ENCODE peak calls at places on chromosomes 3 and 15, in four cellular contexts. L, Y, P and O are unnamed samples.

GRCh38 chr3:109445210-109445609 is 107.9 kb upstream of the DPPA4 start:
- DNase-seq in P (no peak), Y (no peak), L (no peak), O (no peak)

GRCh38 chr15:55183679-55184078 is 13.1 kb downstream of the RSL24D1 start:
- DNase-seq in L (no peak), P (no peak), Y (no peak), O (no peak)

GRCh38 chr15:86650084-86650483 is 570.4 kb downstream of the AGBL1 start:
- DNase-seq in P (no peak), L (peak), Y (no peak), O (no peak)

GRCh38 chr3:160478338-160478737 is 28.8 kb upstream of the TRIM59 start:
- DNase-seq in P (no peak), L (no peak), Y (no peak), O (no peak)

GRCh38 chr15:71790081-71790480 is 20.3 kb upstream of the NR2E3 start:
- DNase-seq in L (no peak), Y (no peak), P (no peak), O (no peak)

GRCh38 chr3:3302964-3303363 is 123.5 kb upstream of the CRBN start:
- DNase-seq in L (no peak), P (no peak), Y (no peak), O (no peak)

GRCh38 chr15:90873998-90874605 is 5.7 kb downstream of the FURIN start:
- DNase-seq in Y (peak), L (no peak), P (no peak), O (no peak)

GRCh38 chr15:51266548-51266947 is 71.8 kb downstream of the CYP19A1 start:
- DNase-seq in P (no peak), L (no peak), Y (no peak), O (no peak)

GRCh38 chr15:47744496-47744895 is 27.2 kb downstream of the SEMA6D start:
- DNase-seq in P (no peak), Y (no peak), L (no peak), O (no peak)

GRCh38 chr15:77235566-77235965 is 164.7 kb upstream of the TSPAN3 start:
- DNase-seq in L (no peak), Y (no peak), P (no peak), O (no peak)

GRCh38 chr3:150875548-150875947 is 29.7 kb downstream of the MINDY4B start:
- DNase-seq in L (no peak), P (no peak), Y (no peak), O (no peak)

GRCh38 chr15:100723323-100723801 is 121.0 kb downstream of the ASB7 start:
- DNase-seq in P (no peak), Y (peak), L (no peak), O (no peak)

GRCh38 chr3:54936561-54936960 is 8.7 kb upstream of the LRTM1 start:
- DNase-seq in P (no peak), L (no peak), Y (no peak), O (no peak)

GRCh38 chr3:30778923-30779322 is 115.5 kb downstream of the GADL1 start:
- DNase-seq in P (no peak), Y (no peak), L (no peak), O (no peak)

GRCh38 chr3:64088408-64089136 is 65.3 kb upstream of the PSMD6 start:
- DNase-seq in P (no peak), Y (no peak), L (no peak), O (no peak)

GRCh38 chr3:64399205-64399800 is 174.0 kb upstream of the PRICKLE2 start:
- DNase-seq in Y (no peak), P (peak), L (peak), O (no peak)

GRCh38 chr3:71537211-71537611 is 46.3 kb downstream of the FOXP1 start:
- DNase-seq in Y (peak), L (peak), P (peak), O (peak)
- H3K27ac ChIP-seq in Y (no peak), L (peak), P (peak), O (peak)

GRCh38 chr3:29310865-29311264 is 30.0 kb downstream of the RBMS3 start:
- DNase-seq in L (no peak), P (no peak), Y (no peak), O (no peak)
- H3K4me3 ChIP-seq in L (no peak), P (no peak), Y (no peak), O (no peak)

DNA sequence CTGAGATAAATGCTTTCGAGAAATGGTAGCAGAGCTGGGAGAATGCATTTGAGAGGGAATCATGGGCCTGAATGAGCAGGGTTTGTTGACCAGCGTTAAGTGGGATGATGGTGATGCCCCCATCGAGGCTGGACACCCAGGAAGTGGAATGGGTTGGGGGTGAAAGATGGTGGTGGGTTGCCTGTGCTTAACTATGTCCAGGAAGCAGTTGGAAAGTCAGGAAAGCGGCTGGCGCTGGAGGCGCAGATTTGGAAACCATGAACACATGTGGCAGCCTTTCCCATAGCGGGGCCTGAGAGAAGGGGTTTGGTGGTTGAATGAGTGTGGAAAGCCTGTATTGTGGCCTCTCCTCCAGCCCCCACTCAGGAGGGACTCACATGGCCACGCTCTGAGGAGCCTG is 80.7 kb downstream of the AAGAB start:
- DNase-seq in Y (no peak), L (no peak), P (no peak), O (no peak)
- H3K27ac ChIP-seq in Y (no peak), L (peak), P (no peak), O (no peak)

GRCh38 chr3:105938826-105939225 is 70.0 kb upstream of the CBLB start:
- DNase-seq in Y (no peak), L (no peak), P (no peak), O (no peak)

GRCh38 chr3:105933871-105934270 is 65.1 kb upstream of the CBLB start:
- DNase-seq in Y (no peak), P (no peak), L (no peak), O (no peak)

GRCh38 chr3:105938101-105938500 is 69.3 kb upstream of the CBLB start:
- DNase-seq in L (no peak), Y (no peak), P (no peak), O (no peak)
- H3K4me3 ChIP-seq in L (no peak), Y (no peak), P (no peak), O (peak)

DNA sequence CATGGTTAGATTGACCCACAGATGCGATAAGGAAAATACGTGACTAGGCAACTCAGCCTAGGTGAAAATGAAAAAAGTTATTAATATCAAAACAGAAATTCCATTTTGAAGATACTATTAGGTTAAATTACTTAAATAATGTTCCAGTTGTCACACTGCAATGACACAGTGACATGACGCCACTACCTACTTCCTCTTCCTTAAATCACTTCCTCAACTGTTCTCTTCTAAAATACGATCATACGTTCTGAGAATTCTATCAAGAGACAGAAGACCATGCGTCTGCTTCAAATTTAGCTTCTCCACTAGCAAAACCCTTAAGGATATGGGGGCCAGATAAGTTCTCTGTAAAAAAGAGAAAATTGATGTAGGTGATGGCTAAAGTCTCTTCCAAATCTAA is 18.2 kb downstream of the CMTM6 start:
- DNase-seq in P (no peak), Y (no peak), L (no peak), O (no peak)
- H3K27ac ChIP-seq in P (no peak), Y (no peak), L (no peak), O (no peak)

DNA sequence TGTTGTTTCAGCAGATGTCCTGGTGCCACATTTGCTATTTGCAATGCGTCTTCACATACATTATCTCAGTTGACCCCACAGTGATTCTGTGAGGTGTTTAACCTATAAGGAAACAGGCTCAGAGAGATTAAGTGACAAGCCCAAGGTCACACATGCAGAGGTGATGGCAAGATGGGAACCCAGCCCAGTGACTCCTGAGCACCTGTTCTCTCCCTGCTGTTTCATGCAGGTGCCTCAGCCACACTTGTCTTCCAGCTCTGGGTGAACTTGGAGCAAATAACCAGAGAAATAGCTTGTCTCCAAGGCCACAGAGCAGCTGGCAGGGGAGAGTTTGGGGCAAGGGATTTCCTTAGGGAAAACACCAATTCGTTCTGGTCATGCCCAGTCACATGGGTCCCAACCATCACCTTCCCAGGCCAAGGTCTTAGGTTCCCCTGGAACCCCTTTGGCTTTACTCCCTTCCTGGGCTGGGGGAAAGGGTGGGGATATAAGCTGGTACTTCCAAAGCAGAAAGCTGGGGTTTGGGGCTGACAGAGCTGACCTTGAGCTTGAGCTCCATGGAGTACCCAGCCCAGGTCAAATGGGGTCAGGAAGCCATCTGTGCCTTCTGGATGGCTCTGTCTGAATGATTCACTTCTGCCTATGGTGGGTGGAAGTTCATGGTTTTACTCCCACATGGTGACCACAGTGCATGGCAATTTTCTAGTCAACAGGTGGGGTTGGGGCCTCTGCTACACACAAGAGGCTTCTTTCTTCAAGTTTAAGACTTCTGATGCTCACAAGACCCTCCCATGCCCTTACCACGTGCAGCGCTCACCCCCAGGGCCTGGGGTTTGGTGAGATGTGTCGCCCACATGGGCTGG is 22.4 kb downstream of the LIPC start:
- DNase-seq in L (no peak), Y (no peak), P (no peak), O (no peak)
- H3K4me3 ChIP-seq in L (no peak), Y (no peak), P (no peak), O (no peak)

GRCh38 chr3:177190701-177191100 is 6.6 kb downstream of the TBL1XR1 start:
- DNase-seq in L (no peak), P (no peak), Y (no peak), O (no peak)

GRCh38 chr3:177195242-177195940 is 1.9 kb downstream of the TBL1XR1 start:
- DNase-seq in P (no peak), Y (peak), L (peak), O (no peak)

GRCh38 chr3:177193706-177194268 is 3.5 kb downstream of the TBL1XR1 start:
- DNase-seq in Y (no peak), P (no peak), L (no peak), O (no peak)

GRCh38 chr3:177194319-177194718 is 3.0 kb downstream of the TBL1XR1 start:
- DNase-seq in P (no peak), Y (no peak), L (no peak), O (no peak)

GRCh38 chr3:177191108-177191779 is 6.0 kb downstream of the TBL1XR1 start:
- DNase-seq in L (no peak), Y (no peak), P (no peak), O (no peak)
- H3K27ac ChIP-seq in L (no peak), Y (no peak), P (peak), O (peak)

DNA sequence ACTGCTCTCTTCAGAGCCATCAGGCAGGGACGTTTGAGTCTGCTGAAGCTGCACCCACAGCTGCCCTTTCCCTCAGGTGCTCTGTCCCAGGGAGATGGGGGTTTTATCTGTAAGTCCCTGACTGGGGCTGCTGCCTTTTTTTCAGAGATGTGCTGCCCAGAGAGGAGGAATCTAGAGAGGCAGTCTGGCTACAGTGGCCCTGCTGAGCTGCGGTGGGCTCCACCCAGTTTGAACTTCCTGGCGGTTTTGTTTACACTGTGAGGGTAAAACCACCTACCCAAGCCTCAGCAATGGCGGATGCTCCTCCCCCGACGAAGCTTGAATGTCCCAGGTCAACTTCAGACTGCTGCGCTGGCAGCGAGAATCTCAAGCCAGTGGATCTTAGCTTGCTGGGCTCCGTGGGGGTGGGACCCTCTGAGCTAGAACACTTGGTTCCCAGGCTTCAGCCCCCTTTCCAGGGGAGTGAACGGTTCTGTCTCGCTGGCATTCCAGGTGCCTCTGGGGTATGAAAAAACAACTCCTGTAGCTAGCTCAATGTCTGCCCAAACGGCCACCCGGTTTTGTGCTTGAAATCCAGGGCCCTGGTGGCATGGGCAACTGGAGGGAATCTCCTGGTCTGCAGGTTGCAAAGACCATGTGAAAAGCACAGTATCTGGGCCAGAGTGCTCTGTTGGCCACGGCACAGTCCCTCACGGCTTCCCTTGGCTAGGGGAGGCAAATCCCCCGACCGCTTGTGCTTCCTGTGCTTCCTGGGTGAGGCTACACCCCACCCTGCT is 21.1 kb upstream of the ST6GAL1 start:
- DNase-seq in Y (no peak), L (no peak), P (no peak), O (no peak)
- H3K4me3 ChIP-seq in Y (no peak), L (no peak), P (no peak), O (no peak)

GRCh38 chr15:91973481-91973880 is 120.0 kb downstream of the SLCO3A1 start:
- DNase-seq in Y (no peak), P (no peak), L (no peak), O (no peak)
- H3K27ac ChIP-seq in Y (no peak), P (no peak), L (no peak), O (no peak)